ENCODE peak calls at places on chromosomes 3 and 15, in six cellular contexts. K is AG10803, P is fibroblast of mammary gland, T is Peyer's patch, W is prostate gland, S is breast epithelium. L is an unnamed sample.

GRCh38 chr3:161049683-161050248 is 55.4 kb downstream of the B3GALNT1 start:
- DNase-seq in K (no peak), P (no peak), T (no peak), W (no peak), S (no peak), L (no peak)

GRCh38 chr15:65468229-65468628 is 45.5 kb upstream of the IGDCC4 start:
- DNase-seq in K (no peak), P (no peak), T (no peak), W (no peak), S (no peak), L (no peak)

GRCh38 chr15:48695835-48696573 is 50.5 kb upstream of the FBN1 start:
- DNase-seq in K (no peak), P (no peak), T (no peak), W (no peak), S (no peak), L (no peak)

GRCh38 chr3:114112696-114113095 is 56.2 kb downstream of the QTRT2 start:
- DNase-seq in K (peak), P (peak), T (no peak), W (no peak), S (no peak), L (no peak)

GRCh38 chr15:65020419-65020818 is 9.0 kb downstream of the MTFMT start:
- DNase-seq in K (no peak), P (no peak), T (no peak), W (no peak), S (no peak), L (no peak)

GRCh38 chr3:76199382-76199781 is 414.0 kb upstream of the ZNF717 start:
- DNase-seq in K (no peak), P (peak), T (no peak), W (no peak), S (no peak), L (no peak)

GRCh38 chr3:100289339-100289738 is 28.5 kb downstream of the TBC1D23 start:
- DNase-seq in K (no peak), P (no peak), T (no peak), W (no peak), S (no peak), L (no peak)

GRCh38 chr3:13077431-13078157 is 4.4 kb upstream of the IQSEC1 start:
- DNase-seq in K (peak), P (peak), T (no peak), W (peak), S (no peak), L (peak)

GRCh38 chr3:18396428-18396827 is 28.7 kb downstream of the SATB1 start:
- DNase-seq in K (no peak), P (no peak), T (no peak), W (no peak), S (no peak), L (no peak)

GRCh38 chr3:56131976-56132590 is 336.2 kb downstream of the ERC2 start:
- DNase-seq in K (peak), P (peak), T (no peak), W (no peak), S (no peak), L (no peak)

GRCh38 chr3:173889522-173890055 is 492.0 kb downstream of the NLGN1 start:
- DNase-seq in K (peak), P (no peak), T (no peak), W (peak), S (no peak), L (no peak)

GRCh38 chr3:39222939-39223338 is 30.5 kb upstream of the XIRP1 start:
- DNase-seq in K (no peak), P (no peak), T (no peak), W (no peak), S (no peak), L (no peak)

GRCh38 chr15:55389276-55389631 is 18.9 kb downstream of the CCPG1 start:
- DNase-seq in K (peak), P (peak), T (no peak), W (no peak), S (no peak), L (no peak)

GRCh38 chr3:11909726-11910125 is 63.0 kb upstream of the TAMM41 start:
- DNase-seq in K (no peak), P (no peak), T (no peak), W (no peak), S (no peak), L (no peak)

GRCh38 chr3:64685800-64686445 is 1.9 kb downstream of the ADAMTS9 start:
- DNase-seq in K (peak), P (peak), T (peak), W (peak), S (peak), L (peak)

GRCh38 chr3:186599142-186599784 is 13.6 kb upstream of the AHSG start:
- DNase-seq in K (no peak), P (no peak), T (peak), W (no peak), S (no peak), L (no peak)

GRCh38 chr15:78075490-78076230 is 1.9 kb downstream of the TBC1D2B start:
- DNase-seq in K (peak), P (peak), T (peak), W (peak), S (peak), L (no peak)

GRCh38 chr3:62793961-62794360 is 81.3 kb downstream of the CADPS start:
- DNase-seq in K (no peak), P (peak), T (no peak), W (no peak), S (no peak), L (no peak)

GRCh38 chr3:129994883-129995559 is 20.5 kb downstream of the TRH start:
- DNase-seq in K (no peak), P (no peak), T (no peak), W (no peak), S (no peak), L (no peak)

GRCh38 chr15:73318463-73319351 is 50.1 kb downstream of the HCN4 start:
- DNase-seq in K (no peak), P (peak), T (peak), W (no peak), S (no peak), L (peak)

GRCh38 chr15:80073197-80073596 is 13.7 kb downstream of the ZFAND6 start:
- DNase-seq in K (no peak), P (no peak), T (no peak), W (no peak), S (no peak), L (no peak)
- H3K4me3 ChIP-seq in K (peak), P (peak), T (peak), W (no peak), S (no peak), L (no peak)

DNA sequence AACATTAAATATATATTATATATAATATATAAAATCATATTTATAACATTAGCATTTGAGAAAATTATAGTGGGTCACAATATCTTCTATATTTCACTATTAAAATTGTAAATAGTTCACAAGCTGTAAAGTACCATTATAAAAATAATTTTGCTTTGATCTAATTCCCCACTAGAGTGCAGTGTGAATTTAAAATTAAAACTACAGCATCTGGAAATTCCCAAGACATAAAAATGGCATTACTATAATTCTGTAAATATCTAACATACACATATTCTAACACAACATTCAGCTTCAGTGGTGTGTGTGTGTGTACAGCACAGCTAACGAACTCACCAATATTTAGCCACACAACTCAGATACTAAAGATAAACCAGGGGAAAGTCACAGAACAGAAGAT is 424.9 kb upstream of the ZNF385D start:
- DNase-seq in K (peak), P (no peak), T (no peak), W (no peak), S (no peak), L (no peak)
- TF ChIP-seq CTCF in K (no peak), P (peak), T (no peak), W (no peak), S (no peak), L (no peak)

GRCh38 chr15:69089258-69089657 is 71.2 kb upstream of the GLCE start:
- DNase-seq in K (no peak), P (no peak), T (no peak), W (no peak), S (no peak), L (no peak)
- H3K4me3 ChIP-seq in K (no peak), P (no peak), T (no peak), W (no peak), S (no peak), L (no peak)

GRCh38 chr15:50712018-50712417 is 25.4 kb upstream of the TRPM7 start:
- DNase-seq in K (no peak), P (no peak), T (no peak), W (no peak), S (no peak), L (no peak)

GRCh38 chr15:50707878-50708427 is 21.4 kb upstream of the TRPM7 start:
- DNase-seq in K (no peak), P (no peak), T (no peak), W (no peak), S (no peak), L (no peak)

DNA sequence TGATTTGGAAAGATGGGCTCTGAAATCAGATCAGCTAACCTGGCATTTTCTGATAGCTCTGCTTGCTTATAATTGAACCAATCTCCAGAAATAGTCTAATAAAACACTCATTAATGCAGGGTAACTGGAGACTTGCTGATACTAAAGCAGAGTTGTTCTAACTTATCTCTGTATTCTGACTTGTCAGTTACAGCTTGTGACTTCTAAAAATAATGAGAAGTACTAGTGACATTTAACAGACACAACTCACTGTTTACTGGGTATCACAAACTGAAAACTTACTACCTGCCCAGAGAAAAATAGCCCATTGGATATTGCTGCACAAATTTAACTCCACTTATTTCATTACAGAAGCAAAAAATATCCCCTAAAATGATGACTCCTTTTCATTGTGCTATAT is 24.0 kb upstream of the TRPM7 start:
- DNase-seq in K (no peak), P (no peak), T (no peak), W (no peak), S (no peak), L (no peak)
- TF ChIP-seq CTCF in K (no peak), P (no peak), T (no peak), W (no peak), S (no peak), L (no peak)